ENCODE peak calls at places on chromosomes 12 and 14, in nine cellular contexts. P is vagina; K is neuronal stem cell; H is GM20000; V is effector memory CD4-positive, alpha-beta T cell; W is GF-D8; Y is T follicular helper cell; M is activated naive CD4-positive, alpha-beta T cell treated with anti-CD3 and anti-CD28 coated beads, Interleukin-2, amount 10 ng/mL, durations not matched to agents 7 days and 5 days; F is sigmoid colon. T is an unnamed sample.

GRCh38 chr12:52203126-52203921 is 11.5 kb upstream of the KRT80 start:
- DNase-seq in P (no peak), K (no peak), H (no peak), V (no peak), W (peak), Y (no peak), M (no peak), F (peak), T (no peak)

GRCh38 chr12:89542912-89543592 is 17.2 kb upstream of the POC1B start:
- DNase-seq in P (no peak), K (peak), H (peak), V (peak), W (peak), Y (peak), M (peak), F (peak), T (peak)

GRCh38 chr14:30656190-30656632 is 34.1 kb downstream of the SCFD1 start:
- DNase-seq in P (no peak), K (peak), H (peak), V (no peak), W (no peak), Y (peak), M (peak), F (no peak), T (peak)

GRCh38 chr12:71746983-71747611 is 7.6 kb upstream of the RAB21 start:
- DNase-seq in P (no peak), K (no peak), H (peak), V (no peak), W (peak), Y (peak), M (peak), F (no peak), T (peak)

GRCh38 chr14:68816183-68816942 is 23.5 kb upstream of the ZFP36L1 start:
- DNase-seq in P (no peak), K (peak), H (peak), V (peak), W (peak), Y (peak), M (peak), F (peak), T (peak)

GRCh38 chr14:28240909-28241308 is 525.7 kb upstream of the FOXG1 start:
- DNase-seq in P (no peak), K (no peak), H (no peak), V (no peak), W (no peak), Y (no peak), M (no peak), F (no peak), T (no peak)

GRCh38 chr12:68675098-68675842 is 11.5 kb upstream of the NUP107 start:
- DNase-seq in P (no peak), K (no peak), H (no peak), V (peak), W (no peak), Y (peak), M (peak), F (no peak), T (peak)

GRCh38 chr12:53051058-53051880 is 1.4 kb downstream of the TNS2 start:
- DNase-seq in P (no peak), K (no peak), H (no peak), V (no peak), W (no peak), Y (no peak), M (no peak), F (peak), T (no peak)

GRCh38 chr12:24230061-24230460 is 280.6 kb upstream of the SOX5 start:
- DNase-seq in P (no peak), K (peak), H (no peak), V (no peak), W (no peak), Y (no peak), M (no peak), F (no peak), T (no peak)

T was measured in Jurkat, Clone E6-1.